ENCODE peak calls at places on chromosomes 16 and 17, in four cellular contexts. F is activated T-cell treated with anti-CD3 and anti-CD28 coated beads for 1 hour; K is stimulated activated CD4-positive, alpha-beta T cell treated with anti-CD3 and anti-CD28 coated beads, Interleukin-1b, Interleukin-23, amount 100 ng/mL, for 24 hours; B is hepatic stellate cell. W is an unnamed sample.

GRCh38 chr16:81366316-81366932 is 51.7 kb downstream of the GAN start:
- DNase-seq in F (no peak), K (no peak), B (peak; percentile 27), W (no peak)

GRCh38 chr17:12664894-12665262 is 812 bp upstream of the MYOCD start:
- DNase-seq in F (no peak), K (no peak), B (peak; percentile 22), W (no peak)

GRCh38 chr16:54239441-54239840 is 47.1 kb downstream of the IRX3 start:
- DNase-seq in F (no peak), K (no peak), B (no peak), W (no peak)

GRCh38 chr17:77364381-77364911 is 223.7 kb downstream of the SEC14L1 start:
- DNase-seq in F (no peak), K (no peak), B (no peak), W (no peak)

GRCh38 chr16:47309581-47310312 is 151.1 kb downstream of the ITFG1 start:
- DNase-seq in F (no peak), K (no peak), B (peak; percentile 7), W (no peak)

GRCh38 chr17:62865586-62865985 is 57.5 kb upstream of the MARCHF10 start:
- DNase-seq in F (no peak), K (no peak), B (no peak), W (no peak)

GRCh38 chr17:5485270-5486205 is at the start of gene DERL2:
- DNase-seq in F (no peak), K (no peak), B (peak; percentile 49), W (peak; percentile 64)

GRCh38 chr17:49583226-49583625 is 7.6 kb downstream of the NXPH3 start:
- DNase-seq in F (no peak), K (no peak), B (no peak), W (no peak)

GRCh38 chr16:13680021-13680672 is 239.8 kb upstream of the ERCC4 start:
- DNase-seq in F (no peak), K (no peak), B (no peak), W (no peak)

W was measured in SJSA1.